ENCODE peak calls at places on chromosome 6, in ten cellular contexts. K is stomach, I is epithelial cell of esophagus, Q is spleen, D is OCI-LY7, Y is tibial nerve, O is psoas muscle, T is adipocyte, H is Peyer's patch, U is mucosa of descending colon. J is an unnamed sample.

GRCh38 chr6:52482903-52483670 is 62.9 kb downstream of the EFHC1 start:
- DNase-seq in Q (no peak), Y (no peak), T (no peak), I (peak), K (no peak), O (no peak), U (no peak), D (no peak), H (no peak), J (no peak)

GRCh38 chr6:24428615-24429014 is 25.9 kb downstream of the MRS2 start:
- DNase-seq in U (no peak), Y (no peak), I (peak), D (no peak), Q (no peak), O (no peak), H (no peak), K (no peak), T (peak), J (no peak)

GRCh38 chr6:38973178-38974057 is 75.2 kb upstream of the GLP1R start:
- DNase-seq in K (no peak), H (no peak), O (no peak), D (peak), I (peak), Y (no peak), T (peak), U (no peak), Q (no peak), J (no peak)

GRCh38 chr6:20455175-20456075 is 53.7 kb downstream of the E2F3 start:
- DNase-seq in K (no peak), D (no peak), O (no peak), Y (no peak), U (peak), H (no peak), I (peak), T (peak), Q (no peak), J (no peak)

GRCh38 chr6:99614430-99615161 is 8.0 kb downstream of the PRDM13 start:
- DNase-seq in H (no peak), Y (no peak), Q (peak), U (peak), D (no peak), O (peak), K (no peak), T (no peak), I (no peak), J (no peak)

GRCh38 chr6:151441390-151442166 is 10.3 kb downstream of the RMND1 start:
- DNase-seq in O (no peak), D (no peak), U (no peak), I (no peak), Y (no peak), T (no peak), K (no peak), H (no peak), Q (no peak), J (no peak)

GRCh38 chr6:40535784-40536380 is 51.3 kb downstream of the LRFN2 start:
- DNase-seq in U (no peak), D (no peak), I (no peak), T (no peak), Q (peak), Y (no peak), K (no peak), O (no peak), H (no peak), J (no peak)

GRCh38 chr6:155524249-155524651 is 68.6 kb upstream of the NOX3 start:
- DNase-seq in K (no peak), U (no peak), O (no peak), I (peak), H (no peak), D (no peak), Y (no peak), T (no peak), Q (no peak), J (no peak)

GRCh38 chr6:146027586-146028249 is 1.1 kb upstream of the GRM1 start:
- DNase-seq in D (no peak), I (no peak), O (no peak), Q (no peak), K (no peak), T (no peak), U (no peak), Y (no peak), H (no peak), J (no peak)

GRCh38 chr6:108846628-108847027 is 1.6 kb upstream of the ARMC2 start:
- DNase-seq in Y (no peak), O (no peak), I (no peak), D (peak), T (no peak), Q (no peak), K (no peak), H (no peak), U (no peak), J (no peak)

GRCh38 chr6:51382838-51383237 is 564.2 kb downstream of the TFAP2B start:
- DNase-seq in U (no peak), D (no peak), K (no peak), I (no peak), Y (no peak), Q (no peak), O (no peak), T (no peak), H (no peak), J (no peak)

GRCh38 chr6:87155920-87156600 is 695 bp downstream of the ZNF292 start:
- DNase-seq in Y (peak), O (peak), U (peak), T (peak), K (peak), I (peak), D (peak), Q (peak), H (peak), J (no peak)

GRCh38 chr6:91079939-91080338 is 493.1 kb upstream of the MAP3K7 start:
- DNase-seq in H (no peak), D (no peak), O (no peak), K (no peak), I (no peak), U (no peak), Q (no peak), Y (no peak), T (no peak), J (no peak)

GRCh38 chr6:148599967-148600426 is 146.8 kb upstream of the UST start:
- DNase-seq in U (no peak), O (no peak), K (no peak), T (peak), H (no peak), D (no peak), Q (no peak), I (no peak), Y (no peak), J (no peak)

GRCh38 chr6:133774356-133774755 is 114.6 kb upstream of the TCF21 start:
- DNase-seq in T (no peak), H (no peak), U (no peak), Y (no peak), D (no peak), I (peak), K (no peak), O (no peak), Q (no peak), J (no peak)

GRCh38 chr6:33384581-33385020 is 7.0 kb upstream of the KIFC1 start:
- DNase-seq in U (no peak), K (no peak), T (peak), Y (no peak), O (no peak), Q (no peak), D (no peak), H (no peak), I (peak), J (no peak)

GRCh38 chr6:28161410-28162079 is 19.9 kb downstream of the ZKSCAN8 start:
- DNase-seq in K (peak), Y (peak), O (peak), D (peak), H (peak), Q (peak), I (peak), T (peak), U (peak), J (peak)
- H3K4me3 ChIP-seq in K (peak), Y (peak), O (peak), D (no peak), H (peak), Q (peak), I (peak), T (peak), U (no peak), J (peak)

GRCh38 chr6:54910326-54910952 is 63.9 kb downstream of the FAM83B start:
- DNase-seq in O (no peak), Q (no peak), D (no peak), U (peak), K (no peak), T (peak), I (no peak), Y (no peak), H (no peak), J (no peak)
- H3K4me3 ChIP-seq in O (no peak), Q (no peak), D (no peak), U (no peak), K (no peak), T (no peak), I (no peak), Y (peak), H (no peak), J (no peak)

GRCh38 chr6:45419574-45420082 is 41.9 kb upstream of the SUPT3H start:
- DNase-seq in I (peak), Q (peak), D (peak), K (peak), Y (peak), O (peak), T (no peak), H (peak), U (peak), J (peak)

GRCh38 chr6:45422541-45423110 is 44.9 kb upstream of the SUPT3H start:
- DNase-seq in K (peak), I (peak), H (peak), O (peak), T (peak), Y (no peak), D (peak), Q (peak), U (peak), J (peak)

GRCh38 chr6:45420909-45421699 is 43.4 kb upstream of the SUPT3H start:
- DNase-seq in K (no peak), D (no peak), I (no peak), Q (no peak), U (no peak), H (no peak), T (no peak), O (no peak), Y (no peak), J (no peak)

GRCh38 chr6:45421700-45422540 is 44.2 kb upstream of the SUPT3H start:
- DNase-seq in O (peak), D (peak), Q (peak), T (peak), K (peak), H (peak), Y (peak), I (peak), U (peak), J (peak)

DNA sequence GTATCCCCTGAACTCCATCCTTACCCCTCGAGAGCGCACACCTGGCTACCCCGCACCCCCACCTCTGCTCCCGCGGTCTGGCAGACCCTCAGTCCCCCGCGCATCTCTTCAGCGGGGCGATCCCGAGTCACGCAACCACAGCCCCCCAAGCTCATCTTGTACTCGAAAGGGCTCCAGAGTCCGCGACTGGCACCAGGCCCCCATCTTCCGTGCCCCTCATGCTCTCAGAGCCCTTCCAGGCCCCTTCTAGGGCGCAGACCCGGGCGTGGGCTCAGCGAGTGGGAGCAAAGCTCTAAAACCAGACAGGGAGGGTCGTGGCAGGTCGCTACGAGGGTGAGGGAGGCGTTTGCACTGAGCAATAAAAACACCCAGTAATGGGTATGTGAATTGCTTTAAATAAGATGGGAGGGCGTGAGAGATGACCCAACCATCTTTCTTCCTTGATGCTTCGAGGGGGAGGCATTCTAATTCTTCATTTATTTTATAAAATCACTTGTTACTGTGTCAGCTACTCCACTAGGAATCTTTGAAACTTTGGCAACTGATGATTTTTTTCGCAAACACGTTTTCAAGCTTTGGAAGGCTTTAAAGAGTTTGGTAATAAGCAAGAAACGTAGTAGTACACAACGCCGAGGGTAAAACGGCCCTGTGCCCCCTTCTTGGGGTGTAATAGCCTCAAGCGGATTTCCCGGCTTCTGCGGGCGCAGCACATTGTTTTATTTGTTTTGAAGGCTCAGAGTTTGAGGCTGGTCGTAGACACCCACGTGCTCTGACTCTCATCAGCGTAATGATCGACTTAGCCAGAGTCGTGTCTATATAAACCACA is 42.6 kb upstream of the SUPT3H start:
- DNase-seq in U (peak), Q (peak), K (no peak), Y (no peak), O (no peak), I (peak), H (peak), D (no peak), T (no peak), J (peak)
- H3K4me3 ChIP-seq in U (no peak), Q (peak), K (peak), Y (peak), O (peak), I (peak), H (peak), D (no peak), T (peak), J (peak)

GRCh38 chr6:56956481-56956880 is 1.6 kb downstream of the BEND6 start:
- DNase-seq in U (no peak), O (no peak), D (no peak), Q (no peak), I (no peak), H (no peak), Y (no peak), T (no peak), K (no peak), J (no peak)
- H3K4me3 ChIP-seq in U (no peak), O (no peak), D (peak), Q (no peak), I (no peak), H (no peak), Y (no peak), T (no peak), K (no peak), J (no peak)

DNA sequence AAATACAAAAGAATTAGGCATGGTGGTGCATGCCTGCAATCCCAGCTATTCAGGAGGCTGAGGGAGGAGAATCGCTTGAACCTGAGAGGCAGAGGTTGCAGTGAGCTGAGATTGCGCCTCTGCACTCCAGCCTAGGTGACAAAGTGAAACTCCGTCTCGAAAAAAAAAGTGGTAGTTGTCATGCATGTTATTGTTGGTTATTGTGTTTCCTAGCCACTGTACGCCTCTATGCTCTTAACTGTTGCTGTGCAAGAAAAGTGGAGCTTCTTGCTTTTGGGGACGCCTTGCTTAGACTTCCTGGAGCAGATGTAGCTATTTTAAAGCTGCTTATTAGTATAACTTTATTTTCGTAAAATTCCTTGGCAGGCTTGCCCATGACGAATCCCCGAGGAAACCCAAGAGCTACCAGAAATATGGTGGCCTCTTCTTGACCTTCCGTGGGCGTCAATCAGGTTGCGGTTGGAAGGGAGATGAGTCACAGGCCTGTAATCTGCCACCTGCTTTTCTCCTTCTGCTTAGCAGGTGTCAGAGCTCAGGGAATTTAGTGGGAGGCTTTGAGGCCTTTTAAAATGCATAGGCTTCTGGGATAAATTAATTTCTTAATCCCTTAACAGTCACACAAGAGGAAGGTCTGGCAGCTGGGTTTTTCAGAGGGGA is 17.3 kb downstream of the GABRR2 start:
- DNase-seq in O (peak), D (no peak), K (peak), H (peak), Q (no peak), I (peak), Y (no peak), U (no peak), T (peak), J (peak)
- H3K4me3 ChIP-seq in O (peak), D (no peak), K (no peak), H (no peak), Q (no peak), I (peak), Y (no peak), U (no peak), T (no peak), J (no peak)

DNA sequence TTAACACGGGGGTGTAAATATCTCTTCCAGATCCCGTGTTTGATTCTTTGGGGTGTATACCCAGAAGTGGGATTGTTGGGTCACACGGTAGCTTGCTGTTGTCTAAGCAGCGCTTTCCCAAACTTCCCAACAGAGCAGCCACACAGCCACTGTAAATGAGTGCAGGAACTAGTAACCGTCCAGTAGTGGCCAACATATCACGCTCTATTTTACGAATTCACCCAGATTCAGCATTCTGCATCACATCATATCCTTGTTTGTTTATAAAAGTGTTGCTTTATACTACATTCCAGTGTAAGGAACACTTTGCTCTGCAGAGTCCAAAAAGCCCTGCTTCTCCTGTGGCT is 216.1 kb upstream of the ECI2 start:
- DNase-seq in O (no peak), D (no peak), U (no peak), Y (no peak), T (no peak), H (no peak), Q (no peak), K (no peak), I (no peak), J (no peak)
- H3K4me3 ChIP-seq in O (peak), D (no peak), U (no peak), Y (no peak), T (peak), H (no peak), Q (no peak), K (no peak), I (peak), J (no peak)

J was measured in effector memory CD4-positive, alpha-beta T cell.